ENCODE peak calls at places on chromosomes 5 and 9, in ten cellular contexts. Y, R, G, V, A, M, J, S, H and I are unnamed samples.

GRCh38 chr5:96595300-96596090 is 66.7 kb upstream of the CAST start:
- DNase-seq in Y (no peak), R (no peak), G (no peak), V (no peak), A (no peak), M (no peak), J (peak), S (no peak), H (no peak), I (no peak)

GRCh38 chr5:177531209-177531940 is 14.6 kb upstream of the DDX41 start:
- DNase-seq in Y (no peak), R (no peak), G (no peak), V (no peak), A (no peak), M (no peak), J (no peak), S (no peak), H (no peak), I (no peak)

GRCh38 chr9:34413229-34413852 is 36.6 kb upstream of the MYORG start:
- DNase-seq in Y (peak), R (no peak), G (no peak), V (no peak), A (no peak), M (peak), J (peak), S (no peak), H (peak), I (no peak)

GRCh38 chr5:80103375-80103774 is 68.2 kb downstream of the THBS4 start:
- DNase-seq in Y (no peak), R (no peak), G (no peak), V (no peak), A (no peak), M (no peak), J (no peak), S (no peak), H (no peak), I (no peak)

GRCh38 chr5:10264569-10264968 is 14.5 kb downstream of the CCT5 start:
- DNase-seq in Y (peak), R (no peak), G (no peak), V (no peak), A (no peak), M (no peak), J (no peak), S (no peak), H (no peak), I (no peak)

GRCh38 chr5:72067682-72068470 is 39.4 kb upstream of the MAP1B start:
- DNase-seq in Y (peak), R (no peak), G (no peak), V (no peak), A (no peak), M (peak), J (peak), S (no peak), H (peak), I (no peak)

GRCh38 chr5:8520922-8521321 is 652.0 kb downstream of the MTRR start:
- DNase-seq in Y (no peak), R (no peak), G (no peak), V (no peak), A (no peak), M (no peak), J (no peak), S (no peak), H (no peak), I (no peak)

GRCh38 chr9:113461943-113462342 is 1.6 kb upstream of the RGS3 start:
- DNase-seq in Y (no peak), R (no peak), G (no peak), V (no peak), A (no peak), M (no peak), J (no peak), S (no peak), H (no peak), I (no peak)

GRCh38 chr9:10265102-10265708 is 347.6 kb downstream of the PTPRD start:
- DNase-seq in Y (peak), R (no peak), G (no peak), V (no peak), A (no peak), M (peak), J (peak), S (no peak), H (no peak), I (no peak)